ENCODE peak calls at places on chromosomes 16 and 17, in seven cellular contexts. One of them, this sample, is unnamed.

GRCh38 chr17:50946891-50947843 is 81.0 kb upstream of the TOB1 start:
- DNase-seq in NCI-H1436: no peak
- DNase-seq in choroid plexus epithelial cell: no peak
- DNase-seq in kidney glomerular epithelial cell: no peak
- DNase-seq in T-helper 2 cell: no peak
- DNase-seq in ecto neural progenitor cell: no peak
- DNase-seq in upper lobe of right lung: no peak
- DNase-seq in this sample: no peak

GRCh38 chr17:30299000-30299399 is 7.3 kb upstream of the BLMH start:
- DNase-seq in NCI-H1436: no peak
- DNase-seq in choroid plexus epithelial cell: peak
- DNase-seq in kidney glomerular epithelial cell: no peak
- DNase-seq in T-helper 2 cell: no peak
- DNase-seq in ecto neural progenitor cell: no peak
- DNase-seq in upper lobe of right lung: no peak
- DNase-seq in this sample: no peak

GRCh38 chr17:36504156-36504545 is 17.7 kb downstream of the ZNHIT3 start:
- DNase-seq in NCI-H1436: no peak
- DNase-seq in choroid plexus epithelial cell: no peak
- DNase-seq in kidney glomerular epithelial cell: no peak
- DNase-seq in T-helper 2 cell: no peak
- DNase-seq in ecto neural progenitor cell: no peak
- DNase-seq in upper lobe of right lung: no peak
- DNase-seq in this sample: no peak

GRCh38 chr16:57017251-57017650 is 27.9 kb downstream of the NLRC5 start:
- DNase-seq in NCI-H1436: no peak
- DNase-seq in choroid plexus epithelial cell: no peak
- DNase-seq in kidney glomerular epithelial cell: no peak
- DNase-seq in T-helper 2 cell: no peak
- DNase-seq in ecto neural progenitor cell: no peak
- DNase-seq in upper lobe of right lung: no peak
- DNase-seq in this sample: no peak

GRCh38 chr17:63431939-63432804 is 13.9 kb downstream of the CYB561 start:
- DNase-seq in NCI-H1436: no peak
- DNase-seq in choroid plexus epithelial cell: peak
- DNase-seq in kidney glomerular epithelial cell: no peak
- DNase-seq in T-helper 2 cell: no peak
- DNase-seq in ecto neural progenitor cell: no peak
- DNase-seq in upper lobe of right lung: peak
- DNase-seq in this sample: no peak

GRCh38 chr16:85488414-85488813 is 124.7 kb upstream of the GSE1 start:
- DNase-seq in NCI-H1436: no peak
- DNase-seq in choroid plexus epithelial cell: no peak
- DNase-seq in kidney glomerular epithelial cell: no peak
- DNase-seq in T-helper 2 cell: no peak
- DNase-seq in ecto neural progenitor cell: no peak
- DNase-seq in upper lobe of right lung: no peak
- DNase-seq in this sample: no peak

GRCh38 chr16:3819741-3820724 is 60.5 kb downstream of the CREBBP start:
- DNase-seq in NCI-H1436: peak
- DNase-seq in choroid plexus epithelial cell: peak
- DNase-seq in kidney glomerular epithelial cell: peak
- DNase-seq in T-helper 2 cell: peak
- DNase-seq in ecto neural progenitor cell: no peak
- DNase-seq in upper lobe of right lung: no peak
- DNase-seq in this sample: peak

GRCh38 chr16:49478107-49478506 is 104.5 kb downstream of the C16orf78 start:
- DNase-seq in NCI-H1436: no peak
- DNase-seq in choroid plexus epithelial cell: no peak
- DNase-seq in kidney glomerular epithelial cell: no peak
- DNase-seq in T-helper 2 cell: no peak
- DNase-seq in ecto neural progenitor cell: no peak
- DNase-seq in upper lobe of right lung: peak
- DNase-seq in this sample: no peak

GRCh38 chr17:7218166-7218565 is 1.5 kb downstream of the DLG4 start:
- DNase-seq in NCI-H1436: no peak
- DNase-seq in choroid plexus epithelial cell: no peak
- DNase-seq in kidney glomerular epithelial cell: no peak
- DNase-seq in T-helper 2 cell: no peak
- DNase-seq in ecto neural progenitor cell: no peak
- DNase-seq in upper lobe of right lung: no peak
- DNase-seq in this sample: no peak

GRCh38 chr16:23031508-23032098 is 117.6 kb downstream of the USP31 start:
- DNase-seq in NCI-H1436: no peak
- DNase-seq in choroid plexus epithelial cell: no peak
- DNase-seq in kidney glomerular epithelial cell: no peak
- DNase-seq in T-helper 2 cell: no peak
- DNase-seq in ecto neural progenitor cell: peak
- DNase-seq in upper lobe of right lung: no peak
- DNase-seq in this sample: no peak

GRCh38 chr17:4080686-4081085 is 62.1 kb downstream of the ZZEF1 start:
- DNase-seq in NCI-H1436: no peak
- DNase-seq in choroid plexus epithelial cell: no peak
- DNase-seq in kidney glomerular epithelial cell: no peak
- DNase-seq in T-helper 2 cell: no peak
- DNase-seq in ecto neural progenitor cell: no peak
- DNase-seq in upper lobe of right lung: no peak
- DNase-seq in this sample: no peak

GRCh38 chr16:56932588-56933265 is 785 bp downstream of the HERPUD1 start:
- DNase-seq in NCI-H1436: peak
- DNase-seq in choroid plexus epithelial cell: peak
- DNase-seq in kidney glomerular epithelial cell: peak
- DNase-seq in T-helper 2 cell: no peak
- DNase-seq in ecto neural progenitor cell: peak
- DNase-seq in upper lobe of right lung: peak
- DNase-seq in this sample: no peak

GRCh38 chr17:83195330-83196087 is 116.1 kb downstream of the METRNL start:
- DNase-seq in NCI-H1436: no peak
- DNase-seq in choroid plexus epithelial cell: no peak
- DNase-seq in kidney glomerular epithelial cell: no peak
- DNase-seq in T-helper 2 cell: no peak
- DNase-seq in ecto neural progenitor cell: no peak
- DNase-seq in upper lobe of right lung: peak
- DNase-seq in this sample: no peak

GRCh38 chr17:50785942-50786570 is 18.7 kb upstream of the ANKRD40CL start:
- DNase-seq in NCI-H1436: no peak
- DNase-seq in choroid plexus epithelial cell: peak
- DNase-seq in kidney glomerular epithelial cell: no peak
- DNase-seq in T-helper 2 cell: no peak
- DNase-seq in ecto neural progenitor cell: no peak
- DNase-seq in upper lobe of right lung: no peak
- DNase-seq in this sample: peak

GRCh38 chr17:40314557-40314953 is 5.6 kb downstream of the RARA start:
- DNase-seq in NCI-H1436: peak
- DNase-seq in choroid plexus epithelial cell: peak
- DNase-seq in kidney glomerular epithelial cell: peak
- DNase-seq in T-helper 2 cell: peak
- DNase-seq in ecto neural progenitor cell: no peak
- DNase-seq in upper lobe of right lung: peak
- DNase-seq in this sample: peak

GRCh38 chr17:67488161-67488560 is 111.1 kb downstream of the PITPNC1 start:
- DNase-seq in NCI-H1436: no peak
- DNase-seq in choroid plexus epithelial cell: no peak
- DNase-seq in kidney glomerular epithelial cell: no peak
- DNase-seq in T-helper 2 cell: no peak
- DNase-seq in ecto neural progenitor cell: no peak
- DNase-seq in upper lobe of right lung: no peak
- DNase-seq in this sample: no peak

GRCh38 chr17:51507444-51507843 is 247.1 kb downstream of the UTP18 start:
- DNase-seq in NCI-H1436: no peak
- DNase-seq in choroid plexus epithelial cell: no peak
- DNase-seq in kidney glomerular epithelial cell: no peak
- DNase-seq in T-helper 2 cell: no peak
- DNase-seq in ecto neural progenitor cell: no peak
- DNase-seq in upper lobe of right lung: no peak
- DNase-seq in this sample: no peak

GRCh38 chr16:86664518-86665318 is 86.4 kb downstream of the FOXL1 start:
- DNase-seq in NCI-H1436: no peak
- DNase-seq in choroid plexus epithelial cell: peak
- DNase-seq in kidney glomerular epithelial cell: peak
- DNase-seq in T-helper 2 cell: no peak
- DNase-seq in ecto neural progenitor cell: no peak
- DNase-seq in upper lobe of right lung: no peak
- DNase-seq in this sample: no peak

GRCh38 chr17:4986403-4986802 is 1.1 kb downstream of the CAMTA2 start:
- DNase-seq in NCI-H1436: no peak
- DNase-seq in choroid plexus epithelial cell: no peak
- DNase-seq in kidney glomerular epithelial cell: no peak
- DNase-seq in T-helper 2 cell: no peak
- DNase-seq in ecto neural progenitor cell: no peak
- DNase-seq in upper lobe of right lung: no peak
- DNase-seq in this sample: no peak